ENCODE peak calls at places on chromosome 13, in ten cellular contexts. N is upper lobe of right lung, Q is neural progenitor cell, I is fibroblast of lung, R is endothelial cell, S is AG09319, B is RWPE1, L is ascending aorta, X is foreskin fibroblast, C is GM12865. O is an unnamed sample.
A peak's percentile ranks its signal among the peaks of the same experiment; 100 is the strongest.

GRCh38 chr13:112851107-112852046 is 117.6 kb upstream of the MCF2L start:
- DNase-seq in N (no peak), Q (no peak), I (no peak), R (no peak), S (no peak), B (no peak), L (no peak), X (no peak), C (no peak), O (no peak)

GRCh38 chr13:68784275-68784674 is 1323.4 kb upstream of the ATXN8OS start:
- DNase-seq in N (no peak), Q (no peak), I (no peak), R (no peak), S (no peak), B (no peak), L (no peak), X (no peak), C (no peak), O (no peak)

GRCh38 chr13:25836709-25837316 is 215.0 kb downstream of the SHISA2 start:
- DNase-seq in N (no peak), Q (no peak), I (no peak), R (no peak), S (no peak), B (peak; percentile 73), L (no peak), X (no peak), C (no peak), O (no peak)

GRCh38 chr13:20301391-20302071 is 69.4 kb upstream of the GJB6 start:
- DNase-seq in N (no peak), Q (peak; percentile 29), I (peak; percentile 8), R (peak; percentile 23), S (no peak), B (no peak), L (no peak), X (no peak), C (no peak), O (no peak)

GRCh38 chr13:34300559-34300958 is 482.6 kb downstream of the RFC3 start:
- DNase-seq in N (no peak), Q (no peak), I (peak; percentile 34), R (no peak), S (no peak), B (no peak), L (no peak), X (no peak), C (no peak), O (no peak)

GRCh38 chr13:101116826-101117225 is 299.5 kb downstream of the NALCN start:
- DNase-seq in N (no peak), Q (peak; percentile 6), I (no peak), R (no peak), S (no peak), B (no peak), L (no peak), X (no peak), C (no peak), O (no peak)

GRCh38 chr13:59689057-59689456 is 474.7 kb downstream of the DIAPH3 start:
- DNase-seq in N (no peak), Q (peak; percentile 52), I (no peak), R (no peak), S (no peak), B (no peak), L (no peak), X (no peak), C (no peak), O (no peak)

GRCh38 chr13:88472316-88472715 is 801.1 kb downstream of the SLITRK5 start:
- DNase-seq in N (no peak), Q (no peak), I (no peak), R (no peak), S (no peak), B (no peak), L (no peak), X (no peak), C (no peak), O (no peak)

GRCh38 chr13:26942184-26942583 is 181.6 kb upstream of the GPR12 start:
- DNase-seq in N (no peak), Q (no peak), I (no peak), R (no peak), S (no peak), B (no peak), L (no peak), X (no peak), C (no peak), O (no peak)

GRCh38 chr13:50474094-50474654 is 369.3 kb downstream of the DLEU7 start:
- DNase-seq in N (no peak), Q (no peak), I (no peak), R (no peak), S (no peak), B (no peak), L (no peak), X (no peak), C (no peak), O (no peak)

GRCh38 chr13:33782631-33783030 is 35.3 kb upstream of the RFC3 start:
- DNase-seq in N (no peak), Q (no peak), I (no peak), R (no peak), S (no peak), B (no peak), L (no peak), X (no peak), C (no peak), O (no peak)

GRCh38 chr13:73984949-73985691 is 149.1 kb downstream of the KLF12 start:
- DNase-seq in N (peak; percentile 68), Q (no peak), I (no peak), R (no peak), S (no peak), B (no peak), L (no peak), X (no peak), C (no peak), O (no peak)

GRCh38 chr13:79796116-79796515 is 315.2 kb downstream of the NDFIP2 start:
- DNase-seq in N (no peak), Q (no peak), I (no peak), R (no peak), S (no peak), B (no peak), L (no peak), X (no peak), C (no peak), O (no peak)

GRCh38 chr13:45519473-45519872 is 54.7 kb downstream of the COG3 start:
- DNase-seq in N (no peak), Q (no peak), I (no peak), R (no peak), S (no peak), B (no peak), L (no peak), X (no peak), C (no peak), O (no peak)

GRCh38 chr13:55583953-55584593 is 1556.6 kb upstream of the PRR20A start:
- DNase-seq in N (no peak), Q (no peak), I (no peak), R (no peak), S (no peak), B (no peak), L (no peak), X (no peak), C (no peak), O (no peak)

GRCh38 chr13:100707818-100708740 is 33.5 kb upstream of the TMTC4 start:
- DNase-seq in N (no peak), Q (no peak), I (no peak), R (no peak), S (no peak), B (no peak), L (no peak), X (no peak), C (no peak), O (no peak)

GRCh38 chr13:54965881-54966280 is 1937.3 kb downstream of the OLFM4 start:
- DNase-seq in N (no peak), Q (no peak), I (peak; percentile 63), R (no peak), S (no peak), B (peak; percentile 22), L (no peak), X (no peak), C (no peak), O (no peak)

GRCh38 chr13:72920097-72920496 is 138.2 kb downstream of the PIBF1 start:
- DNase-seq in N (no peak), Q (no peak), I (no peak), R (no peak), S (no peak), B (no peak), L (peak; percentile 32), X (no peak), C (no peak), O (peak; percentile 57)

GRCh38 chr13:94470126-94470525 is 9.4 kb downstream of the DCT start:
- DNase-seq in N (no peak), Q (no peak), I (no peak), R (no peak), S (no peak), B (no peak), L (no peak), X (no peak), C (no peak), O (no peak)

GRCh38 chr13:23570931-23571330 is 719 bp downstream of the TNFRSF19 start:
- DNase-seq in N (no peak), Q (no peak), I (peak; percentile 62), R (no peak), S (no peak), B (no peak), L (no peak), X (no peak), C (peak; percentile 84), O (no peak)
- TF ChIP-seq CTCF in N (no peak), Q (peak; percentile 20), I (peak; percentile 50), R (no peak), S (peak; percentile 9), B (no peak), L (no peak), X (peak; percentile 24), C (peak; percentile 36), O (peak; percentile 66)

DNA sequence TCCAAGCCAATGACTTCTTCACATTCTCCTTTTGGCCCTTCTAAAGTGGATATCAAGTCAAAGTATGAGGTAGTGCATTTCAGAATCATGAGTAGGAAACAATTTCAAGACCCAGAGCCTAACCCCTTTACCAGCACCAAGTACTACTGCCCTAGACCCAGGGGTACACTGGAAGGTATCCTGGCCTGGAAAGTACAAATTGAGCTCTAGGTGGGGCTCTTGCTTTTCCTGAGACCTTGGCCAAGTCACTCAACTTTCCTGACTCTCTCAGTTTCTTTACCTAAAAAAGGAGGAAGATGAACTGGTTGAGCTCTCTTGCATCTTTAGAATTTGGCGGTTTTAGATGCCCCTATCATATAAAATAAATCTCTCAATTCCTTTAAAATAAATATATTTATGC is 204.7 kb downstream of the FGF14 start:
- DNase-seq in N (no peak), Q (peak; percentile 28), I (peak; percentile 63), R (peak; percentile 14), S (no peak), B (no peak), L (no peak), X (peak; percentile 30), C (peak; percentile 6), O (no peak)
- TF ChIP-seq CTCF in N (peak; percentile 32), Q (peak; percentile 35), I (peak; percentile 48), R (no peak), S (no peak), B (no peak), L (no peak), X (peak; percentile 14), C (peak; percentile 14), O (no peak)

GRCh38 chr13:21673592-21674270 is 2.9 kb downstream of the FGF9 start:
- DNase-seq in N (peak; percentile 82), Q (peak; percentile 87), I (peak; percentile 31), R (peak; percentile 58), S (no peak), B (peak; percentile 45), L (no peak), X (peak; percentile 19), C (peak; percentile 51), O (no peak)
- TF ChIP-seq CTCF in N (peak; percentile 17), Q (peak; percentile 30), I (no peak), R (peak; percentile 1), S (no peak), B (no peak), L (peak; percentile 4), X (no peak), C (peak; percentile 34), O (no peak)

GRCh38 chr13:103067751-103068563 is 1.7 kb upstream of the SLC10A2 start:
- DNase-seq in N (no peak), Q (no peak), I (no peak), R (no peak), S (no peak), B (peak; percentile 36), L (no peak), X (no peak), C (peak; percentile 78), O (no peak)
- TF ChIP-seq CTCF in N (no peak), Q (no peak), I (no peak), R (no peak), S (no peak), B (no peak), L (no peak), X (no peak), C (peak; percentile 0), O (no peak)